ENCODE peak calls at places on chromosomes 5 and 9, in five cellular contexts. F is small intestine, H is pancreas, M is tibial artery, J is aorta. P is an unnamed sample. For H3K4me1 and H3K36me3, the result is how much of the 10 kb centered on the place peaks cover.

GRCh38 chr5:1468247-1468612 is 23.0 kb upstream of the SLC6A3 start:
- DNase-seq in F (peak), H (peak), M (no peak), J (no peak), P (peak)

GRCh38 chr5:9951861-9952260 is 297.8 kb downstream of the ATPSCKMT start:
- DNase-seq in F (no peak), H (no peak), M (no peak), J (no peak), P (no peak)

GRCh38 chr9:109455391-109455790 is 42.7 kb downstream of the PTPN3 start:
- DNase-seq in F (no peak), H (no peak), M (no peak), J (no peak), P (no peak)

GRCh38 chr9:95845751-95846150 is 29.7 kb upstream of the ERCC6L2 start:
- DNase-seq in F (no peak), H (no peak), M (no peak), J (no peak), P (no peak)

GRCh38 chr5:121088341-121088740 is 624.2 kb downstream of the PRR16 start:
- DNase-seq in F (no peak), H (no peak), M (no peak), J (no peak), P (no peak)

GRCh38 chr9:7185612-7186011 is 427.8 kb downstream of the KDM4C start:
- DNase-seq in F (no peak), H (no peak), M (no peak), J (no peak), P (peak)

GRCh38 chr5:178895615-178896571 is at the start of gene ZFP2:
- DNase-seq in F (peak), H (peak), M (peak), J (peak), P (peak)

GRCh38 chr5:35781181-35781580 is 75.5 kb upstream of the IL7R start:
- DNase-seq in F (no peak), H (no peak), M (no peak), J (no peak), P (no peak)

GRCh38 chr9:87381746-87382145 is 115.9 kb upstream of the DAPK1 start:
- DNase-seq in F (no peak), H (no peak), M (no peak), J (no peak), P (no peak)

GRCh38 chr5:93578813-93579560 is 2.0 kb downstream of the NR2F1-AS1 start:
- DNase-seq in F (no peak), H (no peak), M (no peak), J (peak), P (no peak)

GRCh38 chr9:93963969-93964368 is 8.8 kb upstream of the BARX1 start:
- DNase-seq in F (no peak), H (no peak), M (no peak), J (no peak), P (no peak)

GRCh38 chr5:1540166-1540565 is 16.4 kb upstream of the LPCAT1 start:
- DNase-seq in F (no peak), H (no peak), M (no peak), J (peak), P (no peak)

GRCh38 chr9:104868687-104869404 is 59.1 kb downstream of the ABCA1 start:
- DNase-seq in F (no peak), H (peak), M (peak), J (peak), P (no peak)

GRCh38 chr9:106920701-106921283 is 57.8 kb downstream of the ZNF462 start:
- DNase-seq in F (peak), H (no peak), M (no peak), J (no peak), P (peak)

GRCh38 chr5:108212775-108213346 is 169.0 kb downstream of the FBXL17 start:
- DNase-seq in F (no peak), H (no peak), M (no peak), J (no peak), P (peak)

GRCh38 chr5:157564149-157564711 is 11.3 kb downstream of the ADAM19 start:
- DNase-seq in F (peak), H (no peak), M (no peak), J (no peak), P (no peak)

GRCh38 chr9:26458054-26458453 is 434.5 kb downstream of the CAAP1 start:
- DNase-seq in F (no peak), H (no peak), M (no peak), J (no peak), P (no peak)

GRCh38 chr5:143142596-143143435 is 260.7 kb downstream of the NR3C1 start:
- DNase-seq in F (no peak), H (peak), M (peak), J (peak), P (no peak)

GRCh38 chr5:172412724-172413260 is 41.5 kb downstream of the SH3PXD2B start:
- DNase-seq in F (peak), H (peak), M (peak), J (peak), P (no peak)

GRCh38 chr9:22913026-22913425 is 466.4 kb downstream of the DMRTA1 start:
- DNase-seq in F (no peak), H (no peak), M (no peak), J (no peak), P (no peak)

GRCh38 chr9:96420468-96421219 is 2.5 kb upstream of the ZNF367 start:
- DNase-seq in F (peak), H (peak), M (peak), J (no peak), P (peak)

GRCh38 chr5:125870271-125870670 is 552.9 kb upstream of the GRAMD2B start:
- DNase-seq in F (no peak), H (no peak), M (no peak), J (no peak), P (no peak)

GRCh38 chr5:170408866-170409265 is 19.7 kb upstream of the KCNMB1 start:
- DNase-seq in F (no peak), H (no peak), M (no peak), J (no peak), P (no peak)

GRCh38 chr5:115098041-115098702 is 71.5 kb downstream of the TRIM36 start:
- DNase-seq in F (peak), H (peak), M (no peak), J (no peak), P (peak)

GRCh38 chr9:89635816-89636215 is 31.0 kb downstream of the GADD45G start:
- DNase-seq in F (no peak), H (no peak), M (no peak), J (no peak), P (no peak)

GRCh38 chr9:503881-504852 is 289.5 kb downstream of the DOCK8 start:
- DNase-seq in F (peak), H (peak), M (peak), J (peak), P (peak)
- H3K4me1 ChIP-seq in F (under half), H (under half), M (under half), J (under half), P (under half)

GRCh38 chr9:120481842-120482241 is 98.1 kb downstream of the CDK5RAP2 start:
- DNase-seq in F (no peak), H (no peak), M (no peak), J (no peak), P (no peak)

GRCh38 chr9:120482424-120483186 is 97.4 kb downstream of the CDK5RAP2 start:
- DNase-seq in F (no peak), H (no peak), M (no peak), J (no peak), P (no peak)

GRCh38 chr9:120480707-120481106 is 99.3 kb downstream of the CDK5RAP2 start:
- DNase-seq in F (no peak), H (no peak), M (no peak), J (no peak), P (no peak)

GRCh38 chr9:120484162-120484561 is 95.8 kb downstream of the CDK5RAP2 start:
- DNase-seq in F (no peak), H (no peak), M (no peak), J (no peak), P (no peak)

GRCh38 chr9:120481248-120481647 is 98.7 kb downstream of the CDK5RAP2 start:
- DNase-seq in F (no peak), H (no peak), M (no peak), J (no peak), P (no peak)
- H3K36me3 ChIP-seq in F (under half), H (under half), M (under half), J (under half), P (under half)

GRCh38 chr9:92173318-92173717 is 58.1 kb upstream of the SPTLC1 start:
- DNase-seq in F (no peak), H (no peak), M (no peak), J (no peak), P (no peak)

GRCh38 chr9:92171822-92172221 is 56.6 kb upstream of the SPTLC1 start:
- DNase-seq in F (no peak), H (no peak), M (no peak), J (no peak), P (no peak)

GRCh38 chr9:92170848-92171247 is 55.6 kb upstream of the SPTLC1 start:
- DNase-seq in F (no peak), H (no peak), M (no peak), J (no peak), P (no peak)

GRCh38 chr9:92175441-92175840 is 60.2 kb upstream of the SPTLC1 start:
- DNase-seq in F (no peak), H (no peak), M (no peak), J (no peak), P (no peak)

GRCh38 chr9:92171281-92171680 is 56.1 kb upstream of the SPTLC1 start:
- DNase-seq in F (no peak), H (no peak), M (no peak), J (no peak), P (no peak)
- H3K4me3 ChIP-seq in F (no peak), H (no peak), M (no peak), J (no peak), P (no peak)

GRCh38 chr5:158955636-158956035 is 144.1 kb downstream of the EBF1 start:
- DNase-seq in F (no peak), H (no peak), M (no peak), J (no peak), P (no peak)

GRCh38 chr5:158951951-158952545 is 147.7 kb downstream of the EBF1 start:
- DNase-seq in F (no peak), H (no peak), M (no peak), J (no peak), P (no peak)

GRCh38 chr5:158952951-158953350 is 146.8 kb downstream of the EBF1 start:
- DNase-seq in F (no peak), H (no peak), M (no peak), J (no peak), P (no peak)

GRCh38 chr5:158951461-158951860 is 148.3 kb downstream of the EBF1 start:
- DNase-seq in F (no peak), H (no peak), M (no peak), J (no peak), P (no peak)

DNA sequence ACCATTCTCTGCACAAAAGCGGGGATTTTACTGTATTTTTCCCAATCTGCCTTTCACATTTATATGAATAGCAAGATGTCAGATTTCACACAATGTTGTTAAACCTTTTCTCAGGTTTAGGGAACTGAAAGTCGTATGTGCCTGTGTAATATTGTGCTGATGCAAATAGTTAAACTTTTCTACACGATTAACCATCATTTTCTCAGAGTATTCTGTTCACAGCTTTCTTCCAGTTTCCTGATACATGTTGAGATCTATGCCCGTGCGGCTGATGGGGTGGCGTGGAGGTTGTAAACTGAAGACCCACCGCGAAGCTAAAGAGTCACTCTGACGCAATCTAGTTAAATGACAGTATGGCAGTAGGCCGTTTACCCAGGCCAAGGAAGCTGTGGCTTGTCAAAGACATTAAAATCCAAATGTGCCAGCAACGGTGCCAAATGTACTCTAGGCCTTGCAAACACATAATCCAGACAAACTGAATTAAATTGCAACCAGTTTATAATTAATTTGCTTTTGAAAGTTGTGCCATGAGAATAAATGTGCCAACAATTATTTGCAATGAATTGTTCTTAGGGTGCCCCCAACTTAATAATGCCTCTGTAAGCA is 145.7 kb downstream of the EBF1 start:
- DNase-seq in F (no peak), H (no peak), M (no peak), J (no peak), P (no peak)
- H3K4me1 ChIP-seq in F (under half), H (under half), M (under half), J (under half), P (under half)

GRCh38 chr9:134811673-134812668 is 68.6 kb upstream of the FCN2 start:
- DNase-seq in F (no peak), H (no peak), M (no peak), J (no peak), P (no peak)

GRCh38 chr9:134816264-134816663 is 64.3 kb upstream of the FCN2 start:
- DNase-seq in F (no peak), H (no peak), M (no peak), J (no peak), P (no peak)

GRCh38 chr9:134813841-134814240 is 66.8 kb upstream of the FCN2 start:
- DNase-seq in F (no peak), H (no peak), M (no peak), J (no peak), P (no peak)

GRCh38 chr9:134815435-134816214 is 65.0 kb upstream of the FCN2 start:
- DNase-seq in F (no peak), H (no peak), M (no peak), J (no peak), P (no peak)

GRCh38 chr9:134814598-134815215 is 65.9 kb upstream of the FCN2 start:
- DNase-seq in F (no peak), H (no peak), M (no peak), J (no peak), P (no peak)
- H3K36me3 ChIP-seq in F (under half), H (under half), M (half or more), J (under half), P (under half)

DNA sequence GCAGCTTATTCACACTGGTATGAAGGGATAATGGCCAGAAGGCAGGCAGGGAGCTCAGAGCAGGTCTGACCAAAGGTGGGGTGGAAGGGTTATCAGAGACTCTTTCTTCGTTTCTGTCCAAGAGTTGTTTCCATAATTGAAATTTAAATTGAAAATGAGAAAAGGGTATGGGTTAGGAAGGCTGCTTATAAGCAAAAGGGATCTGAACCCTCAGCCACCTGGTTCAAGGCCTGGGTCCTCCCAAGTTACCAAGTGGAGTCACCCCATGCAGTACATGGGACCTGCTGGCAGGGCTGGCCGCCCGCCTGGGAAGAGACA is 17.8 kb downstream of the EEIG1 start:
- DNase-seq in F (no peak), H (no peak), M (no peak), J (no peak), P (no peak)
- H3K4me3 ChIP-seq in F (no peak), H (no peak), M (no peak), J (no peak), P (no peak)

GRCh38 chr5:141976176-141976575 is 7.3 kb downstream of the RNF14 start:
- DNase-seq in F (no peak), H (no peak), M (no peak), J (no peak), P (no peak)

GRCh38 chr5:141973871-141974595 is 5.1 kb downstream of the RNF14 start:
- DNase-seq in F (peak), H (no peak), M (no peak), J (no peak), P (no peak)

GRCh38 chr5:141982626-141983025 is 13.7 kb downstream of the RNF14 start:
- DNase-seq in F (no peak), H (no peak), M (no peak), J (no peak), P (no peak)

GRCh38 chr5:141978389-141978788 is 9.5 kb downstream of the RNF14 start:
- DNase-seq in F (peak), H (no peak), M (no peak), J (no peak), P (no peak)
- H3K4me1 ChIP-seq in F (under half), H (under half), M (under half), J (under half), P (under half)

GRCh38 chr9:2638871-2639673 is 17.5 kb downstream of the VLDLR start:
- DNase-seq in F (no peak), H (no peak), M (no peak), J (no peak), P (no peak)
- H3K36me3 ChIP-seq in F (under half), H (under half), M (under half), J (under half), P (under half)

GRCh38 chr9:20611751-20612287 is 10.5 kb downstream of the MLLT3 start:
- DNase-seq in F (peak), H (no peak), M (no peak), J (no peak), P (no peak)
- H3K4me3 ChIP-seq in F (no peak), H (no peak), M (no peak), J (no peak), P (peak)

GRCh38 chr9:127550277-127550676 is 61.8 kb upstream of the STXBP1 start:
- DNase-seq in F (no peak), H (no peak), M (no peak), J (no peak), P (no peak)
- H3K4me1 ChIP-seq in F (under half), H (under half), M (half or more), J (under half), P (under half)